ENCODE peak calls at places on chromosome X, in ten cellular contexts. One of them, this sample, is unnamed.

GRCh38 chrX:138890491-138890890 is 179.0 kb upstream of the FGF13 start:
- DNase-seq in HL-60: no peak
- DNase-seq in left lung: no peak
- DNase-seq in H1: no peak
- DNase-seq in fibroblast of mammary gland: peak
- DNase-seq in GM23338: no peak
- DNase-seq in upper lobe of right lung: no peak
- DNase-seq in neural progenitor cell: no peak
- DNase-seq in kidney epithelial cell: no peak
- DNase-seq in choroid plexus epithelial cell: no peak
- DNase-seq in this sample: no peak

GRCh38 chrX:53077207-53078197 is 4.7 kb upstream of the TSPYL2 start:
- DNase-seq in HL-60: no peak
- DNase-seq in left lung: no peak
- DNase-seq in H1: no peak
- DNase-seq in fibroblast of mammary gland: no peak
- DNase-seq in GM23338: peak
- DNase-seq in upper lobe of right lung: no peak
- DNase-seq in neural progenitor cell: no peak
- DNase-seq in kidney epithelial cell: no peak
- DNase-seq in choroid plexus epithelial cell: no peak
- DNase-seq in this sample: no peak

GRCh38 chrX:7789200-7789599 is 53.8 kb upstream of the VCX start:
- DNase-seq in HL-60: no peak
- DNase-seq in left lung: no peak
- DNase-seq in H1: no peak
- DNase-seq in fibroblast of mammary gland: no peak
- DNase-seq in GM23338: no peak
- DNase-seq in upper lobe of right lung: no peak
- DNase-seq in neural progenitor cell: no peak
- DNase-seq in kidney epithelial cell: no peak
- DNase-seq in choroid plexus epithelial cell: no peak
- DNase-seq in this sample: no peak

GRCh38 chrX:103839404-103839803 is 7.3 kb upstream of the RAB9B start:
- DNase-seq in HL-60: no peak
- DNase-seq in left lung: no peak
- DNase-seq in H1: no peak
- DNase-seq in fibroblast of mammary gland: peak
- DNase-seq in GM23338: no peak
- DNase-seq in upper lobe of right lung: no peak
- DNase-seq in neural progenitor cell: no peak
- DNase-seq in kidney epithelial cell: no peak
- DNase-seq in choroid plexus epithelial cell: no peak
- DNase-seq in this sample: peak

GRCh38 chrX:107701493-107702121 is 73.3 kb downstream of the PRPS1 start:
- DNase-seq in HL-60: peak
- DNase-seq in left lung: no peak
- DNase-seq in H1: no peak
- DNase-seq in fibroblast of mammary gland: no peak
- DNase-seq in GM23338: no peak
- DNase-seq in upper lobe of right lung: no peak
- DNase-seq in neural progenitor cell: no peak
- DNase-seq in kidney epithelial cell: no peak
- DNase-seq in choroid plexus epithelial cell: no peak
- DNase-seq in this sample: no peak

GRCh38 chrX:132491191-132491590 is 2.4 kb upstream of the MBNL3 start:
- DNase-seq in HL-60: peak
- DNase-seq in left lung: no peak
- DNase-seq in H1: no peak
- DNase-seq in fibroblast of mammary gland: no peak
- DNase-seq in GM23338: peak
- DNase-seq in upper lobe of right lung: no peak
- DNase-seq in neural progenitor cell: no peak
- DNase-seq in kidney epithelial cell: no peak
- DNase-seq in choroid plexus epithelial cell: no peak
- DNase-seq in this sample: no peak

GRCh38 chrX:13048265-13048664 is 3.8 kb upstream of the FAM9C start:
- DNase-seq in HL-60: no peak
- DNase-seq in left lung: no peak
- DNase-seq in H1: no peak
- DNase-seq in fibroblast of mammary gland: peak
- DNase-seq in GM23338: no peak
- DNase-seq in upper lobe of right lung: no peak
- DNase-seq in neural progenitor cell: no peak
- DNase-seq in kidney epithelial cell: no peak
- DNase-seq in choroid plexus epithelial cell: peak
- DNase-seq in this sample: no peak

GRCh38 chrX:108225456-108225730 is 133.8 kb downstream of the ATG4A start:
- DNase-seq in HL-60: no peak
- DNase-seq in left lung: no peak
- DNase-seq in H1: no peak
- DNase-seq in fibroblast of mammary gland: no peak
- DNase-seq in GM23338: no peak
- DNase-seq in upper lobe of right lung: no peak
- DNase-seq in neural progenitor cell: no peak
- DNase-seq in kidney epithelial cell: no peak
- DNase-seq in choroid plexus epithelial cell: no peak
- DNase-seq in this sample: no peak

GRCh38 chrX:84168095-84168494 is 19.9 kb downstream of the RPS6KA6 start:
- DNase-seq in HL-60: no peak
- DNase-seq in left lung: no peak
- DNase-seq in H1: no peak
- DNase-seq in fibroblast of mammary gland: peak
- DNase-seq in GM23338: no peak
- DNase-seq in upper lobe of right lung: no peak
- DNase-seq in neural progenitor cell: no peak
- DNase-seq in kidney epithelial cell: no peak
- DNase-seq in choroid plexus epithelial cell: no peak
- DNase-seq in this sample: no peak

GRCh38 chrX:105463483-105463882 is 243.0 kb upstream of the TEX13A start:
- DNase-seq in HL-60: no peak
- DNase-seq in left lung: no peak
- DNase-seq in H1: no peak
- DNase-seq in fibroblast of mammary gland: peak
- DNase-seq in GM23338: no peak
- DNase-seq in upper lobe of right lung: no peak
- DNase-seq in neural progenitor cell: no peak
- DNase-seq in kidney epithelial cell: no peak
- DNase-seq in choroid plexus epithelial cell: peak
- DNase-seq in this sample: peak

GRCh38 chrX:70262952-70263567 is 3.1 kb upstream of the P2RY4 start:
- DNase-seq in HL-60: peak
- DNase-seq in left lung: no peak
- DNase-seq in H1: peak
- DNase-seq in fibroblast of mammary gland: peak
- DNase-seq in GM23338: peak
- DNase-seq in upper lobe of right lung: peak
- DNase-seq in neural progenitor cell: peak
- DNase-seq in kidney epithelial cell: no peak
- DNase-seq in choroid plexus epithelial cell: peak
- DNase-seq in this sample: peak

GRCh38 chrX:15838017-15838416 is 16.6 kb downstream of the AP1S2 start:
- DNase-seq in HL-60: no peak
- DNase-seq in left lung: no peak
- DNase-seq in H1: no peak
- DNase-seq in fibroblast of mammary gland: no peak
- DNase-seq in GM23338: peak
- DNase-seq in upper lobe of right lung: no peak
- DNase-seq in neural progenitor cell: peak
- DNase-seq in kidney epithelial cell: no peak
- DNase-seq in choroid plexus epithelial cell: no peak
- DNase-seq in this sample: no peak

GRCh38 chrX:1483843-1484637 is 31.3 kb upstream of the ASMTL start:
- DNase-seq in HL-60: no peak
- DNase-seq in left lung: no peak
- DNase-seq in H1: no peak
- DNase-seq in fibroblast of mammary gland: no peak
- DNase-seq in GM23338: no peak
- DNase-seq in upper lobe of right lung: peak
- DNase-seq in neural progenitor cell: no peak
- DNase-seq in kidney epithelial cell: no peak
- DNase-seq in choroid plexus epithelial cell: no peak
- DNase-seq in this sample: no peak

GRCh38 chrX:97126020-97126419 is 242.3 kb downstream of the RPA4 start:
- DNase-seq in HL-60: no peak
- DNase-seq in left lung: no peak
- DNase-seq in H1: no peak
- DNase-seq in fibroblast of mammary gland: peak
- DNase-seq in GM23338: no peak
- DNase-seq in upper lobe of right lung: no peak
- DNase-seq in neural progenitor cell: no peak
- DNase-seq in kidney epithelial cell: no peak
- DNase-seq in choroid plexus epithelial cell: peak
- DNase-seq in this sample: peak

GRCh38 chrX:74291964-74292891 is 11.8 kb upstream of the ZCCHC13 start:
- DNase-seq in HL-60: peak
- DNase-seq in left lung: peak
- DNase-seq in H1: peak
- DNase-seq in fibroblast of mammary gland: peak
- DNase-seq in GM23338: peak
- DNase-seq in upper lobe of right lung: peak
- DNase-seq in neural progenitor cell: peak
- DNase-seq in kidney epithelial cell: peak
- DNase-seq in choroid plexus epithelial cell: peak
- DNase-seq in this sample: peak

GRCh38 chrX:51893931-51894696 is 691 bp downstream of the MAGED1 start:
- DNase-seq in HL-60: no peak
- DNase-seq in left lung: peak
- DNase-seq in H1: peak
- DNase-seq in fibroblast of mammary gland: peak
- DNase-seq in GM23338: peak
- DNase-seq in upper lobe of right lung: peak
- DNase-seq in neural progenitor cell: peak
- DNase-seq in kidney epithelial cell: no peak
- DNase-seq in choroid plexus epithelial cell: peak
- DNase-seq in this sample: peak

GRCh38 chrX:150192846-150193245 is 170.3 kb upstream of the MAMLD1 start:
- DNase-seq in HL-60: no peak
- DNase-seq in left lung: no peak
- DNase-seq in H1: no peak
- DNase-seq in fibroblast of mammary gland: peak
- DNase-seq in GM23338: no peak
- DNase-seq in upper lobe of right lung: no peak
- DNase-seq in neural progenitor cell: no peak
- DNase-seq in kidney epithelial cell: no peak
- DNase-seq in choroid plexus epithelial cell: no peak
- DNase-seq in this sample: no peak

DNA sequence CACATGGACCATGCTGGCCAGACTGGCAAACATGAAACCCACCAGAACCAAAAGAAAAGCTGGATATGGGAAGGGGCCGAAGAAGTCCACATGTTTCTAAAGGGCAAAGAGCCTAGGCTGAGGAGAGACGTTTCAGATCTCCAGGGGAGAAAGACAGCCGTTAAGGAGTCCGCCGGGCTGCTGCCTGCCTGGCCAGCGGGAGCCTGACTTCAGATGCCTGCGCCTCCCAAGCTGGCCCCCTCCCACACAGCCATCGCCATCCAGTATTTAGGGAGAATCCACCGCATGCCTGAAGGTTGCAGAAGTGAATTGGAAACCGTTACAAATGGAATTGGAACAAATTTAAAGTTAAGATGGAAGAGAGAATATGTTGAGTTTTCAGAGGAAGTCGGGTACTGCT is 2.9 kb downstream of the TBL1X start:
- DNase-seq in HL-60: no peak
- DNase-seq in left lung: no peak
- DNase-seq in H1: no peak
- DNase-seq in fibroblast of mammary gland: no peak
- DNase-seq in GM23338: no peak
- DNase-seq in upper lobe of right lung: no peak
- DNase-seq in neural progenitor cell: peak
- DNase-seq in kidney epithelial cell: no peak
- DNase-seq in choroid plexus epithelial cell: no peak
- DNase-seq in this sample: no peak
- H3K4me3 ChIP-seq in HL-60: no peak
- H3K4me3 ChIP-seq in left lung: no peak
- H3K4me3 ChIP-seq in H1: no peak
- H3K4me3 ChIP-seq in fibroblast of mammary gland: no peak
- H3K4me3 ChIP-seq in GM23338: no peak
- H3K4me3 ChIP-seq in upper lobe of right lung: no peak
- H3K4me3 ChIP-seq in neural progenitor cell: peak
- H3K4me3 ChIP-seq in kidney epithelial cell: no peak
- H3K4me3 ChIP-seq in choroid plexus epithelial cell: peak
- H3K4me3 ChIP-seq in this sample: no peak

DNA sequence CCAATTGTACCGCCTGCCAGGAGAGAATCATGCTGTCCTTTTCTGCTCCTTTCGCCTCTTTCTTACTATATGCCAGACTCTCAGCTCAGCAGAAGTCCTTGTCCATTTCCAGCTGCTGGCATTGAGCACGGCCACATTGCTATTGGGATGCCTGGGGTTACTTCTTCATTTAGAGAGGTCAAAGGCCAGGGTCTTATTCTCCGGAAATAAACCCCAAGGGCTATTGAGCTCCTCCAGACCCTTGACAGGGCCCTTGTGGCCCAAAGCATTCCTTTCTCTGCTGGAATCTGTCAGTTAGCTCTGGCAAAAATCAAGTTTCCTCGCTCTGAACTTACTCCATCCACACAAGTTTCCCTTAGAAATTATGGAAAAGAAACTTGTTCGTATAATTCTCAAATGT is 11.9 kb downstream of the AKAP4 start:
- DNase-seq in HL-60: no peak
- DNase-seq in left lung: no peak
- DNase-seq in H1: no peak
- DNase-seq in fibroblast of mammary gland: no peak
- DNase-seq in GM23338: no peak
- DNase-seq in upper lobe of right lung: no peak
- DNase-seq in neural progenitor cell: peak
- DNase-seq in kidney epithelial cell: no peak
- DNase-seq in choroid plexus epithelial cell: no peak
- DNase-seq in this sample: no peak
- TF ChIP-seq CTCF in HL-60: no peak
- TF ChIP-seq CTCF in left lung: no peak
- TF ChIP-seq CTCF in H1: no peak
- TF ChIP-seq CTCF in fibroblast of mammary gland: no peak
- TF ChIP-seq CTCF in GM23338: no peak
- TF ChIP-seq CTCF in upper lobe of right lung: no peak
- TF ChIP-seq CTCF in neural progenitor cell: no peak
- TF ChIP-seq CTCF in kidney epithelial cell: no peak
- TF ChIP-seq CTCF in choroid plexus epithelial cell: no peak
- TF ChIP-seq CTCF in this sample: no peak

GRCh38 chrX:131067216-131067615 is 9.1 kb downstream of the ARHGAP36 start:
- DNase-seq in HL-60: no peak
- DNase-seq in left lung: no peak
- DNase-seq in H1: peak
- DNase-seq in fibroblast of mammary gland: no peak
- DNase-seq in GM23338: peak
- DNase-seq in upper lobe of right lung: no peak
- DNase-seq in neural progenitor cell: no peak
- DNase-seq in kidney epithelial cell: no peak
- DNase-seq in choroid plexus epithelial cell: no peak
- DNase-seq in this sample: no peak
- H3K4me3 ChIP-seq in HL-60: no peak
- H3K4me3 ChIP-seq in left lung: no peak
- H3K4me3 ChIP-seq in H1: peak
- H3K4me3 ChIP-seq in fibroblast of mammary gland: no peak
- H3K4me3 ChIP-seq in GM23338: peak
- H3K4me3 ChIP-seq in upper lobe of right lung: no peak
- H3K4me3 ChIP-seq in neural progenitor cell: no peak
- H3K4me3 ChIP-seq in kidney epithelial cell: no peak
- H3K4me3 ChIP-seq in choroid plexus epithelial cell: no peak
- H3K4me3 ChIP-seq in this sample: no peak

GRCh38 chrX:63013549-63013948 is 337.6 kb downstream of the SPIN4 start:
- DNase-seq in HL-60: no peak
- DNase-seq in left lung: no peak
- DNase-seq in H1: no peak
- DNase-seq in fibroblast of mammary gland: no peak
- DNase-seq in GM23338: no peak
- DNase-seq in upper lobe of right lung: no peak
- DNase-seq in neural progenitor cell: no peak
- DNase-seq in kidney epithelial cell: no peak
- DNase-seq in choroid plexus epithelial cell: no peak
- DNase-seq in this sample: no peak

GRCh38 chrX:63012574-63012973 is 338.6 kb downstream of the SPIN4 start:
- DNase-seq in HL-60: no peak
- DNase-seq in left lung: no peak
- DNase-seq in H1: no peak
- DNase-seq in fibroblast of mammary gland: peak
- DNase-seq in GM23338: no peak
- DNase-seq in upper lobe of right lung: no peak
- DNase-seq in neural progenitor cell: no peak
- DNase-seq in kidney epithelial cell: no peak
- DNase-seq in choroid plexus epithelial cell: no peak
- DNase-seq in this sample: peak
- TF ChIP-seq CTCF in HL-60: no peak
- TF ChIP-seq CTCF in left lung: no peak
- TF ChIP-seq CTCF in H1: no peak
- TF ChIP-seq CTCF in fibroblast of mammary gland: no peak
- TF ChIP-seq CTCF in GM23338: no peak
- TF ChIP-seq CTCF in upper lobe of right lung: peak
- TF ChIP-seq CTCF in neural progenitor cell: no peak
- TF ChIP-seq CTCF in kidney epithelial cell: no peak
- TF ChIP-seq CTCF in choroid plexus epithelial cell: no peak
- TF ChIP-seq CTCF in this sample: no peak

This sample was measured in cardiac fibroblast.